ENCODE peak calls at places on chromosomes 7 and 10, in four cellular contexts. I is SJSA1, H is hippocampal formation, N is H9. D is an unnamed sample.

GRCh38 chr7:47950714-47951113 is 2.4 kb upstream of the PKD1L1 start:
- DNase-seq in I (no peak), H (no peak), N (peak), D (no peak)

GRCh38 chr10:2980791-2981360 is 86.5 kb upstream of the PFKP start:
- DNase-seq in I (peak), H (no peak), N (no peak), D (no peak)

GRCh38 chr7:7909376-7909775 is 59.2 kb upstream of the GLCCI1 start:
- DNase-seq in I (no peak), H (no peak), N (no peak), D (no peak)

GRCh38 chr7:93374345-93374940 is 142.3 kb downstream of the VPS50 start:
- DNase-seq in I (no peak), H (no peak), N (no peak), D (no peak)

GRCh38 chr7:124780608-124781007 is 15.0 kb upstream of the GPR37 start:
- DNase-seq in I (no peak), H (no peak), N (no peak), D (no peak)

GRCh38 chr7:41732279-41733062 is 29.6 kb upstream of the INHBA start:
- DNase-seq in I (no peak), H (no peak), N (no peak), D (peak)

GRCh38 chr7:74097937-74098614 is 14.5 kb downstream of the LIMK1 start:
- DNase-seq in I (peak), H (no peak), N (no peak), D (no peak)

GRCh38 chr7:74039337-74039736 is 11.4 kb downstream of the ELN start:
- DNase-seq in I (no peak), H (no peak), N (no peak), D (peak)